ENCODE peak calls at places on chromosomes 13 and 19, in five cellular contexts. D is mammary epithelial cell, K is colonic mucosa, O is Peyer's patch, E is DND-41. Y is an unnamed sample.
A peak's percentile ranks its signal among the peaks of the same experiment; 100 is the strongest.

GRCh38 chr13:51838235-51838846 is 6.6 kb downstream of the TMEM272 start:
- DNase-seq in D (no peak), K (no peak), O (no peak), E (no peak), Y (no peak)

GRCh38 chr19:48195106-48195830 is 24.8 kb downstream of the ZSWIM9 start:
- DNase-seq in D (no peak), K (no peak), O (no peak), E (no peak), Y (no peak)

GRCh38 chr19:23393121-23393520 is 2.1 kb downstream of the ZNF91 start:
- DNase-seq in D (no peak), K (no peak), O (no peak), E (no peak), Y (no peak)

GRCh38 chr13:94186470-94186869 is 293.0 kb downstream of the DCT start:
- DNase-seq in D (no peak), K (no peak), O (no peak), E (no peak), Y (no peak)

GRCh38 chr19:53004242-53004641 is 9.5 kb upstream of the ERVV-1 start:
- DNase-seq in D (no peak), K (no peak), O (no peak), E (no peak), Y (no peak)

GRCh38 chr13:91273675-91274074 is 73.8 kb upstream of the MIR17HG start:
- DNase-seq in D (no peak), K (no peak), O (no peak), E (no peak), Y (no peak)

GRCh38 chr19:4720037-4720700 is 3.5 kb downstream of the DPP9 start:
- DNase-seq in D (no peak), K (no peak), O (no peak), E (no peak), Y (no peak)

GRCh38 chr13:24271611-24272451 is 37.5 kb upstream of the C1QTNF9 start:
- DNase-seq in D (peak; percentile 47), K (peak; percentile 78), O (peak; percentile 80), E (peak; percentile 75), Y (peak; percentile 84)

GRCh38 chr19:28293685-28294084 is 919.3 kb downstream of the UQCRFS1 start:
- DNase-seq in D (no peak), K (no peak), O (no peak), E (no peak), Y (no peak)

GRCh38 chr13:80180745-80181144 is 160.2 kb downstream of the SPRY2 start:
- DNase-seq in D (no peak), K (no peak), O (no peak), E (no peak), Y (no peak)

GRCh38 chr19:33806434-33806881 is 9.8 kb downstream of the KCTD15 start:
- DNase-seq in D (no peak), K (peak; percentile 62), O (no peak), E (no peak), Y (no peak)

GRCh38 chr19:39533003-39533512 is 406 bp upstream of the EID2B start:
- DNase-seq in D (no peak), K (no peak), O (no peak), E (no peak), Y (no peak)
- H3K4me3 ChIP-seq in D (no peak overlapping the region), K (peak overlapping the region; percentile 64), O (no peak overlapping the region), E (no peak overlapping the region), Y (peak overlapping the region; percentile 95)

DNA sequence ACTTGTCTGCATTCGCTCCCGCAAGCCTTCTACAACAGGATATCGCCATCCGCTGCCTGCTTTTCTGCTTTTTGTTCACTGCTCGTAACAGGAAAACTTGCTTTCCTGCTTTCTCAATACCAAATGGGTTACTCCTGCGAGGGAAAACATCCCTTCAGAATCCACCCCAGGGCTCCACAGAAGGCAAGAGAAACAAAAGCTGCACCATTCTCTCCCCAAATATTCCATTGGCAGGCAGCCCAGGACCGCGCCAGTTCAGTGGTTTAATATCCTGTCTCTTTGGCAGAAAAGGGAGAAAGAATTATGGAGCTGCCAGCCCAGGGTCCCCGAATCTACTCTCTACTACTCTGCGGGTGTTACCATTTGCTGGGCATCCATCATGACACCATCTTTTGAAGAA is 84.7 kb upstream of the DOCK9 start:
- DNase-seq in D (peak; percentile 69), K (no peak), O (no peak), E (no peak), Y (no peak)
- H3K4me1 ChIP-seq in D (peaks cover 41% of the 10 kb centered on the region), K (no peaks in the 10 kb centered on the region), O (peaks cover 14% of the 10 kb centered on the region), E (peaks cover 18% of the 10 kb centered on the region), Y (peaks cover 50% of the 10 kb centered on the region)

DNA sequence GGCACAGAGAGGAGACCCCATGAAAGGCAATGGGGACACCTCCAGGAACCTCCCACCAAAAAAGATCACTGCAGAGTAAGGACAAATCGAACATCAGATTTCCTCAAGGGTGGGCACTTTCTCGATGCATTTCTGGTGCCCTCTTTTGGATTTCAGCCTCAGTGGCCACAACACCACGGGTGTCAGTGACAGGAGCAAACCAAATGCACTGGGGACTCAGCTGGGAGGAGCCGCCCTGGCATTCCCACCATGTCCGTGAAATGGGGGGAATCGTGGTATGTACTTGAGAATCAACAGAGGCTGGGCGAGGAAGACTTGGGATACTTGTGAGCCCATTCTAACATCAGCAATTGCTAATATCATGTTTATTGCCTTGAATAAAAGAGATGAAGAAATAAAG is 16.3 kb downstream of the FAM187B start:
- DNase-seq in D (no peak), K (no peak), O (no peak), E (no peak), Y (no peak)
- H3K27ac ChIP-seq in D (no peak overlapping the region), K (no peak overlapping the region), O (peak overlapping the region; percentile 79), E (no peak overlapping the region), Y (peak overlapping the region; percentile 86)

GRCh38 chr19:29495091-29495490 is 30.7 kb upstream of the VSTM2B start:
- DNase-seq in D (no peak), K (no peak), O (no peak), E (no peak), Y (no peak)

GRCh38 chr19:29491995-29492577 is 33.7 kb upstream of the VSTM2B start:
- DNase-seq in D (no peak), K (no peak), O (no peak), E (no peak), Y (no peak)

GRCh38 chr19:29495971-29496441 is 29.8 kb upstream of the VSTM2B start:
- DNase-seq in D (no peak), K (no peak), O (no peak), E (no peak), Y (no peak)

GRCh38 chr19:29491491-29491890 is 34.3 kb upstream of the VSTM2B start:
- DNase-seq in D (no peak), K (no peak), O (no peak), E (no peak), Y (no peak)

DNA sequence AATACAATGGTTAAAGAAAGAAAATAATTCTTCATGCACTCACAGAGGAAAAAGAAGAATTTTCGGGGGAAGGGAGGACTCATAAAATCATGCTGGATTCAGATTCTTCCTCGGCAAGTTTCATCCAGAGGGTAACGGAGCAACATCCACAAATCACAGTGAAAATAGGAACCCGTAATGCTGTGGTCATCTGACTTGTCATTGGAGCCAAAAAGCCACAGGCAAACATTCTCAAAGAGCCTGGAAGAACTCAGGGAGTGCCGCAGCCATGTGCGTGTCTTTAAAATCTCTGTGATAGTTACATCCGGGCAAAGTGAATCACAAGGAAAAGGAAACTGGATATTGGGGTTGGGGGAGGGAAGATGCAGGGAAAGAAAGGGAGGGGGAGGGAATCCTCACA is 33.0 kb upstream of the VSTM2B start:
- DNase-seq in D (no peak), K (no peak), O (no peak), E (no peak), Y (no peak)
- H3K4me3 ChIP-seq in D (no peak overlapping the region), K (no peak overlapping the region), O (no peak overlapping the region), E (no peak overlapping the region), Y (no peak overlapping the region)

GRCh38 chr13:110300090-110300815 is 6.7 kb downstream of the COL4A1 start:
- DNase-seq in D (no peak), K (no peak), O (no peak), E (no peak), Y (no peak)
- H3K4me1 ChIP-seq in D (peaks cover 11% of the 10 kb centered on the region), K (no peaks in the 10 kb centered on the region), O (peaks cover 36% of the 10 kb centered on the region), E (no peaks in the 10 kb centered on the region), Y (no peaks in the 10 kb centered on the region)

GRCh38 chr19:32406161-32407003 is 812 bp downstream of the DPY19L3 start:
- DNase-seq in D (peak; percentile 53), K (no peak), O (no peak), E (no peak), Y (no peak)
- H3K27ac ChIP-seq in D (peak overlapping the region; percentile 85), K (peak overlapping the region; percentile 99), O (peak overlapping the region; percentile 97), E (peak overlapping the region; percentile 93), Y (peak overlapping the region; percentile 88)

GRCh38 chr13:76285463-76285862 is 600.7 kb downstream of the KCTD12 start:
- DNase-seq in D (no peak), K (no peak), O (no peak), E (no peak), Y (no peak)
- H3K4me3 ChIP-seq in D (no peak overlapping the region), K (no peak overlapping the region), O (no peak overlapping the region), E (no peak overlapping the region), Y (no peak overlapping the region)

GRCh38 chr19:41411682-41412265 is 14.2 kb downstream of the BCKDHA start:
- DNase-seq in D (peak; percentile 47), K (no peak), O (no peak), E (no peak), Y (no peak)

GRCh38 chr19:41410655-41411054 is 13.0 kb downstream of the BCKDHA start:
- DNase-seq in D (no peak), K (no peak), O (no peak), E (no peak), Y (no peak)

GRCh38 chr19:41409288-41409687 is 11.7 kb downstream of the BCKDHA start:
- DNase-seq in D (peak; percentile 58), K (peak; percentile 55), O (no peak), E (no peak), Y (no peak)

GRCh38 chr19:41412953-41413352 is 14.2 kb downstream of the B3GNT8 start:
- DNase-seq in D (no peak), K (no peak), O (no peak), E (no peak), Y (no peak)

DNA sequence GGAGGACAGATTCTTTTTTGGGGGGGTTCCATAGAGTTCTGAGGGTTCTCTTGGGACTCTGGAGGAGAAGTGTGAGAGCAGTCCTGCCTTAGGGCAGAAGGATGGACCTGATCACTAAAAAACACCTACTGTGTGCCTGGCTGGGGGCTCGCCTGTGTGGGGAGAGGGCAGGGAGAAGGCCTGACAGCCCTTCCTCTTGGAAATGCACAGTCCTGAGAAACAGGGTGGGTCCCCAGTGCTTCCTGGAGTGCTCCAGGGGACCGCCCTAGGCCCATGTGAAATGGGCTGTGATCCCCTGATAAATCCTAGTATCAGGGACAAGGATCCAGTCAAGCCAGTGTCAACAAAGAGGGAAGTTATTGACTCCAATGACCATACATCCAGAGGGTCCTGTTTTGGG is 13.5 kb downstream of the BCKDHA start:
- DNase-seq in D (no peak), K (no peak), O (no peak), E (no peak), Y (no peak)
- H3K4me1 ChIP-seq in D (peaks cover 22% of the 10 kb centered on the region), K (no peaks in the 10 kb centered on the region), O (peaks cover 42% of the 10 kb centered on the region), E (no peaks in the 10 kb centered on the region), Y (peaks cover 5% of the 10 kb centered on the region)

Y was measured in CD8-positive, alpha-beta memory T cell.